ENCODE peak calls at places on chromosome 12, in ten cellular contexts. One of them, this sample, is unnamed.

GRCh38 chr12:11067514-11067913 is 5.4 kb upstream of the TAS2R46 start:
- DNase-seq in activated CD4-positive, alpha-beta T cell treated with anti-CD3 and anti-CD28 coated beads, Interleukin-2, amount 50 U/mL, for 48 hours: no peak
- DNase-seq in M059J: peak
- DNase-seq in foreskin keratinocyte: no peak
- DNase-seq in stimulated activated CD4-positive, alpha-beta T cell treated with anti-CD3 and anti-CD28 coated beads, TNF-alpha, amount 100 ng/mL, for 24 hours: no peak
- DNase-seq in activated T-helper 1 cell treated with anti-CD3 and anti-CD28 coated beads, Interleukin-2, amount 50 U/mL, for 16 hours: no peak
- DNase-seq in stimulated activated CD8-positive, alpha-beta memory T cell treated with anti-CD3 and anti-CD28 coated beads, Interleukin-12 subunit alpha, Interleukin-12 subunit beta, amount 100 ng/mL, for 1 hour: no peak
- DNase-seq in heart right ventricle: no peak
- DNase-seq in ACHN: no peak
- DNase-seq in ureter: no peak
- DNase-seq in this sample: no peak

GRCh38 chr12:109541412-109541725 is 31.9 kb downstream of the MMAB start:
- DNase-seq in activated CD4-positive, alpha-beta T cell treated with anti-CD3 and anti-CD28 coated beads, Interleukin-2, amount 50 U/mL, for 48 hours: no peak
- DNase-seq in M059J: no peak
- DNase-seq in foreskin keratinocyte: no peak
- DNase-seq in stimulated activated CD4-positive, alpha-beta T cell treated with anti-CD3 and anti-CD28 coated beads, TNF-alpha, amount 100 ng/mL, for 24 hours: no peak
- DNase-seq in activated T-helper 1 cell treated with anti-CD3 and anti-CD28 coated beads, Interleukin-2, amount 50 U/mL, for 16 hours: no peak
- DNase-seq in stimulated activated CD8-positive, alpha-beta memory T cell treated with anti-CD3 and anti-CD28 coated beads, Interleukin-12 subunit alpha, Interleukin-12 subunit beta, amount 100 ng/mL, for 1 hour: no peak
- DNase-seq in heart right ventricle: no peak
- DNase-seq in ACHN: no peak
- DNase-seq in ureter: no peak
- DNase-seq in this sample: no peak

GRCh38 chr12:6375269-6376078 is at the start of gene SCNN1A:
- DNase-seq in activated CD4-positive, alpha-beta T cell treated with anti-CD3 and anti-CD28 coated beads, Interleukin-2, amount 50 U/mL, for 48 hours: no peak
- DNase-seq in M059J: no peak
- DNase-seq in foreskin keratinocyte: no peak
- DNase-seq in stimulated activated CD4-positive, alpha-beta T cell treated with anti-CD3 and anti-CD28 coated beads, TNF-alpha, amount 100 ng/mL, for 24 hours: no peak
- DNase-seq in activated T-helper 1 cell treated with anti-CD3 and anti-CD28 coated beads, Interleukin-2, amount 50 U/mL, for 16 hours: no peak
- DNase-seq in stimulated activated CD8-positive, alpha-beta memory T cell treated with anti-CD3 and anti-CD28 coated beads, Interleukin-12 subunit alpha, Interleukin-12 subunit beta, amount 100 ng/mL, for 1 hour: no peak
- DNase-seq in heart right ventricle: no peak
- DNase-seq in ACHN: no peak
- DNase-seq in ureter: peak
- DNase-seq in this sample: no peak

GRCh38 chr12:106873983-106874382 is 81.7 kb upstream of the TMEM263 start:
- DNase-seq in activated CD4-positive, alpha-beta T cell treated with anti-CD3 and anti-CD28 coated beads, Interleukin-2, amount 50 U/mL, for 48 hours: no peak
- DNase-seq in M059J: no peak
- DNase-seq in foreskin keratinocyte: no peak
- DNase-seq in stimulated activated CD4-positive, alpha-beta T cell treated with anti-CD3 and anti-CD28 coated beads, TNF-alpha, amount 100 ng/mL, for 24 hours: no peak
- DNase-seq in activated T-helper 1 cell treated with anti-CD3 and anti-CD28 coated beads, Interleukin-2, amount 50 U/mL, for 16 hours: no peak
- DNase-seq in stimulated activated CD8-positive, alpha-beta memory T cell treated with anti-CD3 and anti-CD28 coated beads, Interleukin-12 subunit alpha, Interleukin-12 subunit beta, amount 100 ng/mL, for 1 hour: no peak
- DNase-seq in heart right ventricle: no peak
- DNase-seq in ACHN: no peak
- DNase-seq in ureter: no peak
- DNase-seq in this sample: no peak

GRCh38 chr12:89319111-89319510 is 33.2 kb downstream of the DUSP6 start:
- DNase-seq in activated CD4-positive, alpha-beta T cell treated with anti-CD3 and anti-CD28 coated beads, Interleukin-2, amount 50 U/mL, for 48 hours: no peak
- DNase-seq in M059J: no peak
- DNase-seq in foreskin keratinocyte: peak
- DNase-seq in stimulated activated CD4-positive, alpha-beta T cell treated with anti-CD3 and anti-CD28 coated beads, TNF-alpha, amount 100 ng/mL, for 24 hours: no peak
- DNase-seq in activated T-helper 1 cell treated with anti-CD3 and anti-CD28 coated beads, Interleukin-2, amount 50 U/mL, for 16 hours: no peak
- DNase-seq in stimulated activated CD8-positive, alpha-beta memory T cell treated with anti-CD3 and anti-CD28 coated beads, Interleukin-12 subunit alpha, Interleukin-12 subunit beta, amount 100 ng/mL, for 1 hour: no peak
- DNase-seq in heart right ventricle: no peak
- DNase-seq in ACHN: no peak
- DNase-seq in ureter: no peak
- DNase-seq in this sample: no peak

GRCh38 chr12:11653215-11653753 is 3.8 kb downstream of the ETV6 start:
- DNase-seq in activated CD4-positive, alpha-beta T cell treated with anti-CD3 and anti-CD28 coated beads, Interleukin-2, amount 50 U/mL, for 48 hours: peak
- DNase-seq in M059J: peak
- DNase-seq in foreskin keratinocyte: no peak
- DNase-seq in stimulated activated CD4-positive, alpha-beta T cell treated with anti-CD3 and anti-CD28 coated beads, TNF-alpha, amount 100 ng/mL, for 24 hours: peak
- DNase-seq in activated T-helper 1 cell treated with anti-CD3 and anti-CD28 coated beads, Interleukin-2, amount 50 U/mL, for 16 hours: no peak
- DNase-seq in stimulated activated CD8-positive, alpha-beta memory T cell treated with anti-CD3 and anti-CD28 coated beads, Interleukin-12 subunit alpha, Interleukin-12 subunit beta, amount 100 ng/mL, for 1 hour: no peak
- DNase-seq in heart right ventricle: no peak
- DNase-seq in ACHN: no peak
- DNase-seq in ureter: no peak
- DNase-seq in this sample: no peak

GRCh38 chr12:71014180-71014785 is 93.7 kb upstream of the PTPRR start:
- DNase-seq in activated CD4-positive, alpha-beta T cell treated with anti-CD3 and anti-CD28 coated beads, Interleukin-2, amount 50 U/mL, for 48 hours: no peak
- DNase-seq in M059J: peak
- DNase-seq in foreskin keratinocyte: peak
- DNase-seq in stimulated activated CD4-positive, alpha-beta T cell treated with anti-CD3 and anti-CD28 coated beads, TNF-alpha, amount 100 ng/mL, for 24 hours: no peak
- DNase-seq in activated T-helper 1 cell treated with anti-CD3 and anti-CD28 coated beads, Interleukin-2, amount 50 U/mL, for 16 hours: no peak
- DNase-seq in stimulated activated CD8-positive, alpha-beta memory T cell treated with anti-CD3 and anti-CD28 coated beads, Interleukin-12 subunit alpha, Interleukin-12 subunit beta, amount 100 ng/mL, for 1 hour: no peak
- DNase-seq in heart right ventricle: no peak
- DNase-seq in ACHN: peak
- DNase-seq in ureter: no peak
- DNase-seq in this sample: no peak

GRCh38 chr12:128797119-128798118 is 26.3 kb downstream of the SLC15A4 start:
- DNase-seq in activated CD4-positive, alpha-beta T cell treated with anti-CD3 and anti-CD28 coated beads, Interleukin-2, amount 50 U/mL, for 48 hours: no peak
- DNase-seq in M059J: no peak
- DNase-seq in foreskin keratinocyte: no peak
- DNase-seq in stimulated activated CD4-positive, alpha-beta T cell treated with anti-CD3 and anti-CD28 coated beads, TNF-alpha, amount 100 ng/mL, for 24 hours: no peak
- DNase-seq in activated T-helper 1 cell treated with anti-CD3 and anti-CD28 coated beads, Interleukin-2, amount 50 U/mL, for 16 hours: no peak
- DNase-seq in stimulated activated CD8-positive, alpha-beta memory T cell treated with anti-CD3 and anti-CD28 coated beads, Interleukin-12 subunit alpha, Interleukin-12 subunit beta, amount 100 ng/mL, for 1 hour: no peak
- DNase-seq in heart right ventricle: no peak
- DNase-seq in ACHN: peak
- DNase-seq in ureter: no peak
- DNase-seq in this sample: no peak

GRCh38 chr12:123933214-123933613 is 39.4 kb downstream of the CCDC92 start:
- DNase-seq in activated CD4-positive, alpha-beta T cell treated with anti-CD3 and anti-CD28 coated beads, Interleukin-2, amount 50 U/mL, for 48 hours: no peak
- DNase-seq in M059J: no peak
- DNase-seq in foreskin keratinocyte: no peak
- DNase-seq in stimulated activated CD4-positive, alpha-beta T cell treated with anti-CD3 and anti-CD28 coated beads, TNF-alpha, amount 100 ng/mL, for 24 hours: no peak
- DNase-seq in activated T-helper 1 cell treated with anti-CD3 and anti-CD28 coated beads, Interleukin-2, amount 50 U/mL, for 16 hours: no peak
- DNase-seq in stimulated activated CD8-positive, alpha-beta memory T cell treated with anti-CD3 and anti-CD28 coated beads, Interleukin-12 subunit alpha, Interleukin-12 subunit beta, amount 100 ng/mL, for 1 hour: no peak
- DNase-seq in heart right ventricle: no peak
- DNase-seq in ACHN: no peak
- DNase-seq in ureter: no peak
- DNase-seq in this sample: no peak

GRCh38 chr12:121980211-121980891 is 41.3 kb upstream of the BCL7A start:
- DNase-seq in activated CD4-positive, alpha-beta T cell treated with anti-CD3 and anti-CD28 coated beads, Interleukin-2, amount 50 U/mL, for 48 hours: no peak
- DNase-seq in M059J: no peak
- DNase-seq in foreskin keratinocyte: no peak
- DNase-seq in stimulated activated CD4-positive, alpha-beta T cell treated with anti-CD3 and anti-CD28 coated beads, TNF-alpha, amount 100 ng/mL, for 24 hours: no peak
- DNase-seq in activated T-helper 1 cell treated with anti-CD3 and anti-CD28 coated beads, Interleukin-2, amount 50 U/mL, for 16 hours: no peak
- DNase-seq in stimulated activated CD8-positive, alpha-beta memory T cell treated with anti-CD3 and anti-CD28 coated beads, Interleukin-12 subunit alpha, Interleukin-12 subunit beta, amount 100 ng/mL, for 1 hour: no peak
- DNase-seq in heart right ventricle: no peak
- DNase-seq in ACHN: no peak
- DNase-seq in ureter: no peak
- DNase-seq in this sample: no peak

GRCh38 chr12:113794774-113795173 is 171.4 kb downstream of the RBM19 start:
- DNase-seq in activated CD4-positive, alpha-beta T cell treated with anti-CD3 and anti-CD28 coated beads, Interleukin-2, amount 50 U/mL, for 48 hours: no peak
- DNase-seq in M059J: no peak
- DNase-seq in foreskin keratinocyte: no peak
- DNase-seq in stimulated activated CD4-positive, alpha-beta T cell treated with anti-CD3 and anti-CD28 coated beads, TNF-alpha, amount 100 ng/mL, for 24 hours: no peak
- DNase-seq in activated T-helper 1 cell treated with anti-CD3 and anti-CD28 coated beads, Interleukin-2, amount 50 U/mL, for 16 hours: no peak
- DNase-seq in stimulated activated CD8-positive, alpha-beta memory T cell treated with anti-CD3 and anti-CD28 coated beads, Interleukin-12 subunit alpha, Interleukin-12 subunit beta, amount 100 ng/mL, for 1 hour: no peak
- DNase-seq in heart right ventricle: no peak
- DNase-seq in ACHN: no peak
- DNase-seq in ureter: no peak
- DNase-seq in this sample: no peak

GRCh38 chr12:118035194-118036041 is 18.9 kb downstream of the RFC5 start:
- DNase-seq in activated CD4-positive, alpha-beta T cell treated with anti-CD3 and anti-CD28 coated beads, Interleukin-2, amount 50 U/mL, for 48 hours: peak
- DNase-seq in M059J: peak
- DNase-seq in foreskin keratinocyte: no peak
- DNase-seq in stimulated activated CD4-positive, alpha-beta T cell treated with anti-CD3 and anti-CD28 coated beads, TNF-alpha, amount 100 ng/mL, for 24 hours: no peak
- DNase-seq in activated T-helper 1 cell treated with anti-CD3 and anti-CD28 coated beads, Interleukin-2, amount 50 U/mL, for 16 hours: no peak
- DNase-seq in stimulated activated CD8-positive, alpha-beta memory T cell treated with anti-CD3 and anti-CD28 coated beads, Interleukin-12 subunit alpha, Interleukin-12 subunit beta, amount 100 ng/mL, for 1 hour: no peak
- DNase-seq in heart right ventricle: no peak
- DNase-seq in ACHN: peak
- DNase-seq in ureter: no peak
- DNase-seq in this sample: no peak

GRCh38 chr12:92080390-92081285 is 65.0 kb downstream of the BTG1 start:
- DNase-seq in activated CD4-positive, alpha-beta T cell treated with anti-CD3 and anti-CD28 coated beads, Interleukin-2, amount 50 U/mL, for 48 hours: no peak
- DNase-seq in M059J: peak
- DNase-seq in foreskin keratinocyte: peak
- DNase-seq in stimulated activated CD4-positive, alpha-beta T cell treated with anti-CD3 and anti-CD28 coated beads, TNF-alpha, amount 100 ng/mL, for 24 hours: no peak
- DNase-seq in activated T-helper 1 cell treated with anti-CD3 and anti-CD28 coated beads, Interleukin-2, amount 50 U/mL, for 16 hours: no peak
- DNase-seq in stimulated activated CD8-positive, alpha-beta memory T cell treated with anti-CD3 and anti-CD28 coated beads, Interleukin-12 subunit alpha, Interleukin-12 subunit beta, amount 100 ng/mL, for 1 hour: no peak
- DNase-seq in heart right ventricle: no peak
- DNase-seq in ACHN: peak
- DNase-seq in ureter: no peak
- DNase-seq in this sample: no peak

GRCh38 chr12:52644078-52644415 is 8.0 kb downstream of the KRT2 start:
- DNase-seq in activated CD4-positive, alpha-beta T cell treated with anti-CD3 and anti-CD28 coated beads, Interleukin-2, amount 50 U/mL, for 48 hours: no peak
- DNase-seq in M059J: no peak
- DNase-seq in foreskin keratinocyte: no peak
- DNase-seq in stimulated activated CD4-positive, alpha-beta T cell treated with anti-CD3 and anti-CD28 coated beads, TNF-alpha, amount 100 ng/mL, for 24 hours: no peak
- DNase-seq in activated T-helper 1 cell treated with anti-CD3 and anti-CD28 coated beads, Interleukin-2, amount 50 U/mL, for 16 hours: no peak
- DNase-seq in stimulated activated CD8-positive, alpha-beta memory T cell treated with anti-CD3 and anti-CD28 coated beads, Interleukin-12 subunit alpha, Interleukin-12 subunit beta, amount 100 ng/mL, for 1 hour: no peak
- DNase-seq in heart right ventricle: no peak
- DNase-seq in ACHN: no peak
- DNase-seq in ureter: no peak
- DNase-seq in this sample: no peak

This sample was measured in activated CD4-positive, CD25-positive, alpha-beta regulatory T cell treated with anti-CD3 and anti-CD28 coated beads, Interleukin-2, amount 50 U/mL, for 16 hours.